ENCODE peak calls at places on chromosomes 1 and 21, in seven cellular contexts. One of them, this sample, is unnamed.
A peak's percentile ranks its signal among the peaks of the same experiment; 100 is the strongest.

GRCh38 chr21:38567577-38568360 is 69.5 kb upstream of the ERG start:
- DNase-seq in adrenal gland: no peak
- DNase-seq in A549: no peak
- DNase-seq in HCT116: no peak
- DNase-seq in gastrocnemius medialis: no peak
- DNase-seq in endothelial cell of umbilical vein: no peak
- DNase-seq in heart left ventricle: no peak
- DNase-seq in this sample: no peak

GRCh38 chr1:35443768-35444518 is 113.3 kb downstream of the KIAA0319L start:
- DNase-seq in adrenal gland: no peak
- DNase-seq in A549: no peak
- DNase-seq in HCT116: no peak
- DNase-seq in gastrocnemius medialis: no peak
- DNase-seq in endothelial cell of umbilical vein: no peak
- DNase-seq in heart left ventricle: no peak
- DNase-seq in this sample: no peak

GRCh38 chr1:1212780-1213152 is 1.2 kb downstream of the TNFRSF4 start:
- DNase-seq in adrenal gland: no peak
- DNase-seq in A549: no peak
- DNase-seq in HCT116: no peak
- DNase-seq in gastrocnemius medialis: no peak
- DNase-seq in endothelial cell of umbilical vein: peak; percentile 39
- DNase-seq in heart left ventricle: peak; percentile 74
- DNase-seq in this sample: no peak

GRCh38 chr1:22428672-22429071 is 23.0 kb upstream of the ZBTB40 start:
- DNase-seq in adrenal gland: no peak
- DNase-seq in A549: peak; percentile 80
- DNase-seq in HCT116: peak; percentile 69
- DNase-seq in gastrocnemius medialis: no peak
- DNase-seq in endothelial cell of umbilical vein: peak; percentile 84
- DNase-seq in heart left ventricle: no peak
- DNase-seq in this sample: no peak

GRCh38 chr1:217919683-217920502 is 288.7 kb downstream of the SPATA17 start:
- DNase-seq in adrenal gland: no peak
- DNase-seq in A549: no peak
- DNase-seq in HCT116: no peak
- DNase-seq in gastrocnemius medialis: no peak
- DNase-seq in endothelial cell of umbilical vein: no peak
- DNase-seq in heart left ventricle: no peak
- DNase-seq in this sample: no peak

GRCh38 chr1:179910934-179911333 is 28.8 kb downstream of the TOR1AIP1 start:
- DNase-seq in adrenal gland: no peak
- DNase-seq in A549: no peak
- DNase-seq in HCT116: no peak
- DNase-seq in gastrocnemius medialis: no peak
- DNase-seq in endothelial cell of umbilical vein: no peak
- DNase-seq in heart left ventricle: no peak
- DNase-seq in this sample: no peak

GRCh38 chr1:182897696-182898095 is 55.3 kb downstream of the SHCBP1L start:
- DNase-seq in adrenal gland: no peak
- DNase-seq in A549: no peak
- DNase-seq in HCT116: no peak
- DNase-seq in gastrocnemius medialis: no peak
- DNase-seq in endothelial cell of umbilical vein: no peak
- DNase-seq in heart left ventricle: no peak
- DNase-seq in this sample: no peak

GRCh38 chr1:154258784-154259183 is 13.6 kb upstream of the HAX1 start:
- DNase-seq in adrenal gland: no peak
- DNase-seq in A549: no peak
- DNase-seq in HCT116: no peak
- DNase-seq in gastrocnemius medialis: no peak
- DNase-seq in endothelial cell of umbilical vein: no peak
- DNase-seq in heart left ventricle: no peak
- DNase-seq in this sample: no peak

GRCh38 chr1:232096751-232097150 is 470.2 kb downstream of the DISC1 start:
- DNase-seq in adrenal gland: no peak
- DNase-seq in A549: no peak
- DNase-seq in HCT116: no peak
- DNase-seq in gastrocnemius medialis: no peak
- DNase-seq in endothelial cell of umbilical vein: no peak
- DNase-seq in heart left ventricle: no peak
- DNase-seq in this sample: no peak

GRCh38 chr1:58017641-58018040 is 528.9 kb downstream of the OMA1 start:
- DNase-seq in adrenal gland: no peak
- DNase-seq in A549: no peak
- DNase-seq in HCT116: no peak
- DNase-seq in gastrocnemius medialis: no peak
- DNase-seq in endothelial cell of umbilical vein: no peak
- DNase-seq in heart left ventricle: no peak
- DNase-seq in this sample: no peak

GRCh38 chr1:27626031-27626935 is 8.7 kb downstream of the FGR start:
- DNase-seq in adrenal gland: no peak
- DNase-seq in A549: no peak
- DNase-seq in HCT116: no peak
- DNase-seq in gastrocnemius medialis: peak; percentile 54
- DNase-seq in endothelial cell of umbilical vein: no peak
- DNase-seq in heart left ventricle: no peak
- DNase-seq in this sample: no peak

GRCh38 chr1:111218947-111219346 is 8.6 kb upstream of the CHI3L2 start:
- DNase-seq in adrenal gland: no peak
- DNase-seq in A549: no peak
- DNase-seq in HCT116: no peak
- DNase-seq in gastrocnemius medialis: no peak
- DNase-seq in endothelial cell of umbilical vein: no peak
- DNase-seq in heart left ventricle: no peak
- DNase-seq in this sample: peak; percentile 65
- H3K27ac ChIP-seq in adrenal gland: no peak overlapping the region
- H3K27ac ChIP-seq in A549: no peak overlapping the region
- H3K27ac ChIP-seq in HCT116: no peak overlapping the region
- H3K27ac ChIP-seq in gastrocnemius medialis: no peak overlapping the region
- H3K27ac ChIP-seq in endothelial cell of umbilical vein: no peak overlapping the region
- H3K27ac ChIP-seq in heart left ventricle: no peak overlapping the region
- H3K27ac ChIP-seq in this sample: no peak overlapping the region

GRCh38 chr1:85289848-85290335 is 13.5 kb upstream of the BCL10 start:
- DNase-seq in adrenal gland: no peak
- DNase-seq in A549: no peak
- DNase-seq in HCT116: no peak
- DNase-seq in gastrocnemius medialis: no peak
- DNase-seq in endothelial cell of umbilical vein: no peak
- DNase-seq in heart left ventricle: no peak
- DNase-seq in this sample: no peak
- TF ChIP-seq POLR2A in adrenal gland: no peak
- TF ChIP-seq POLR2A in A549: no peak
- TF ChIP-seq POLR2A in HCT116: no peak
- TF ChIP-seq POLR2A in gastrocnemius medialis: no peak
- TF ChIP-seq POLR2A in endothelial cell of umbilical vein: no peak
- TF ChIP-seq POLR2A in heart left ventricle: no peak
- TF ChIP-seq POLR2A in this sample: no peak

GRCh38 chr1:235078480-235078803 is 50.2 kb downstream of the TOMM20 start:
- DNase-seq in adrenal gland: no peak
- DNase-seq in A549: no peak
- DNase-seq in HCT116: no peak
- DNase-seq in gastrocnemius medialis: no peak
- DNase-seq in endothelial cell of umbilical vein: no peak
- DNase-seq in heart left ventricle: no peak
- DNase-seq in this sample: no peak

GRCh38 chr1:235077571-235078479 is 50.8 kb downstream of the TOMM20 start:
- DNase-seq in adrenal gland: no peak
- DNase-seq in A549: peak; percentile 40
- DNase-seq in HCT116: no peak
- DNase-seq in gastrocnemius medialis: peak; percentile 42
- DNase-seq in endothelial cell of umbilical vein: peak; percentile 50
- DNase-seq in heart left ventricle: no peak
- DNase-seq in this sample: no peak

GRCh38 chr1:235075955-235076308 is 52.7 kb downstream of the TOMM20 start:
- DNase-seq in adrenal gland: no peak
- DNase-seq in A549: no peak
- DNase-seq in HCT116: no peak
- DNase-seq in gastrocnemius medialis: no peak
- DNase-seq in endothelial cell of umbilical vein: no peak
- DNase-seq in heart left ventricle: no peak
- DNase-seq in this sample: no peak

GRCh38 chr1:235076504-235077162 is 52.0 kb downstream of the TOMM20 start:
- DNase-seq in adrenal gland: no peak
- DNase-seq in A549: no peak
- DNase-seq in HCT116: no peak
- DNase-seq in gastrocnemius medialis: no peak
- DNase-seq in endothelial cell of umbilical vein: no peak
- DNase-seq in heart left ventricle: no peak
- DNase-seq in this sample: no peak

GRCh38 chr1:235077163-235077540 is 51.5 kb downstream of the TOMM20 start:
- DNase-seq in adrenal gland: no peak
- DNase-seq in A549: no peak
- DNase-seq in HCT116: no peak
- DNase-seq in gastrocnemius medialis: no peak
- DNase-seq in endothelial cell of umbilical vein: no peak
- DNase-seq in heart left ventricle: no peak
- DNase-seq in this sample: no peak
- H3K4me1 ChIP-seq in adrenal gland: peaks cover 52% of the 10 kb centered on the region
- H3K4me1 ChIP-seq in A549: peaks cover 78% of the 10 kb centered on the region
- H3K4me1 ChIP-seq in HCT116: peaks cover 20% of the 10 kb centered on the region
- H3K4me1 ChIP-seq in gastrocnemius medialis: peaks cover 68% of the 10 kb centered on the region
- H3K4me1 ChIP-seq in endothelial cell of umbilical vein: peaks cover 33% of the 10 kb centered on the region
- H3K4me1 ChIP-seq in heart left ventricle: peaks cover 72% of the 10 kb centered on the region
- H3K4me1 ChIP-seq in this sample: peaks cover 84% of the 10 kb centered on the region

GRCh38 chr1:169793730-169794129 is 977 bp downstream of the METTL18 start:
- DNase-seq in adrenal gland: no peak
- DNase-seq in A549: no peak
- DNase-seq in HCT116: no peak
- DNase-seq in gastrocnemius medialis: no peak
- DNase-seq in endothelial cell of umbilical vein: no peak
- DNase-seq in heart left ventricle: no peak
- DNase-seq in this sample: no peak
- H3K27ac ChIP-seq in adrenal gland: no peak overlapping the region
- H3K27ac ChIP-seq in A549: peak overlapping the region; percentile 97
- H3K27ac ChIP-seq in HCT116: no peak overlapping the region
- H3K27ac ChIP-seq in gastrocnemius medialis: peak overlapping the region; percentile 90
- H3K27ac ChIP-seq in endothelial cell of umbilical vein: no peak overlapping the region
- H3K27ac ChIP-seq in heart left ventricle: no peak overlapping the region
- H3K27ac ChIP-seq in this sample: no peak overlapping the region

GRCh38 chr1:32650157-32650751 is at the start of gene ZBTB8OS:
- DNase-seq in adrenal gland: peak; percentile 96
- DNase-seq in A549: peak; percentile 91
- DNase-seq in HCT116: peak; percentile 87
- DNase-seq in gastrocnemius medialis: peak; percentile 91
- DNase-seq in endothelial cell of umbilical vein: peak; percentile 95
- DNase-seq in heart left ventricle: peak; percentile 92
- DNase-seq in this sample: no peak

GRCh38 chr1:32651461-32652073 is 559 bp downstream of the RBBP4 start:
- DNase-seq in adrenal gland: no peak
- DNase-seq in A549: no peak
- DNase-seq in HCT116: peak; percentile 8
- DNase-seq in gastrocnemius medialis: no peak
- DNase-seq in endothelial cell of umbilical vein: no peak
- DNase-seq in heart left ventricle: no peak
- DNase-seq in this sample: no peak

GRCh38 chr1:32652244-32652962 is 1.4 kb downstream of the RBBP4 start:
- DNase-seq in adrenal gland: no peak
- DNase-seq in A549: no peak
- DNase-seq in HCT116: no peak
- DNase-seq in gastrocnemius medialis: no peak
- DNase-seq in endothelial cell of umbilical vein: no peak
- DNase-seq in heart left ventricle: no peak
- DNase-seq in this sample: no peak

GRCh38 chr1:32647308-32648134 is 2.8 kb downstream of the ZBTB8OS start:
- DNase-seq in adrenal gland: no peak
- DNase-seq in A549: no peak
- DNase-seq in HCT116: no peak
- DNase-seq in gastrocnemius medialis: no peak
- DNase-seq in endothelial cell of umbilical vein: no peak
- DNase-seq in heart left ventricle: no peak
- DNase-seq in this sample: no peak

DNA sequence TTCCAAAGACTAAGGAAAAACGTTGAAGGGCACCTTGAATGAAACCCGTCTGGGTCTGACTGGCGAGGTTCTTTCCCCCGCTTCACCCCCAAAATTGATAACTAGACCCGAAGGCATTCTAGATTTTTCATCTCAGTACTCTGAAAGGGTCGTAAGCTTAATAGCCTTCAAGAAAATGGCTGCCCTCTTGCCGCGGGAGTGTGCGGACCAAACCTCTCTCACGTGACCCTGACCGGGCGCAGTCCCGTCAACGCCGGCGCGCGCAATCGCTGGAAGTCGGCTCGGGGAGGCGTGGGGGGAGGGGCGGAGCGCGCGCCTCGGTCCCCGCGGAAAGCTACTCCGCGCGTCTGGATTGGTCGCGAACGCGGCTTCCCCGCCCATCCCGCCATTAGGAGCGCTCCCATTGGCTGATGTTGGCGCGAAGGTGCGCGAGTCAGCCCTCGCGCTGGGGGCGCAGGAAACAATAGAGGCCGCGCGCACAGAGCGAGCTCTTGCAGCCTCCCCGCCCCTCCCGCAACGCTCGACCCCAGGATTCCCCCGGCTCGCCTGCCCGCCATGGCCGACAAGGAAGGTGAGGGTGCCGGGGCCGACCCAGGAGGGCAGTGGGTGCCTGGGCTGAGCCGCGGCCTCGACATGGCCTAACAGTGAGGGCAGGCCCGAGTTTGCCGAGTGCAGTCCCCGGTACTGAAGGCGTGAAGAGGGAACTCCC is at the start of gene RBBP4:
- DNase-seq in adrenal gland: peak; percentile 98
- DNase-seq in A549: peak; percentile 96
- DNase-seq in HCT116: peak; percentile 91
- DNase-seq in gastrocnemius medialis: peak; percentile 98
- DNase-seq in endothelial cell of umbilical vein: peak; percentile 98
- DNase-seq in heart left ventricle: peak; percentile 99
- DNase-seq in this sample: peak; percentile 98
- TF ChIP-seq POLR2A in adrenal gland: peak; percentile 73
- TF ChIP-seq POLR2A in A549: peak; percentile 39
- TF ChIP-seq POLR2A in HCT116: peak; percentile 14
- TF ChIP-seq POLR2A in gastrocnemius medialis: peak; percentile 94
- TF ChIP-seq POLR2A in endothelial cell of umbilical vein: peak; percentile 85
- TF ChIP-seq POLR2A in heart left ventricle: peak; percentile 48
- TF ChIP-seq POLR2A in this sample: no peak

This sample was measured in vagina.